ENCODE peak calls at places on chromosomes 13 and 19, in four cellular contexts. T is activated gamma-delta T cell treated with Interleukin-2 at 50 U/mL for 16 hours, U is HTR-8/SVneo, L is T-helper 2 cell. F is an unnamed sample.
A peak's percentile ranks its signal among the peaks of the same experiment; 100 is the strongest.

GRCh38 chr19:16435999-16436650 is 35.6 kb downstream of the EPS15L1 start:
- DNase-seq in T (no peak), U (no peak), L (no peak), F (no peak)

GRCh38 chr13:95352486-95352885 is 51.2 kb upstream of the ABCC4 start:
- DNase-seq in T (no peak), U (no peak), L (no peak), F (no peak)

GRCh38 chr13:49652691-49653305 is 24.5 kb downstream of the ARL11 start:
- DNase-seq in T (no peak), U (peak; percentile 62), L (no peak), F (peak; percentile 60)

GRCh38 chr19:50481351-50482149 is 4.9 kb upstream of the GARIN5A start:
- DNase-seq in T (no peak), U (no peak), L (no peak), F (no peak)

GRCh38 chr13:20519887-20520286 is 5.8 kb downstream of the CRYL1 start:
- DNase-seq in T (no peak), U (no peak), L (no peak), F (no peak)

GRCh38 chr19:49316284-49316683 is 8.7 kb downstream of the SLC6A16 start:
- DNase-seq in T (no peak), U (no peak), L (no peak), F (no peak)

GRCh38 chr13:27980280-27980998 is 8.1 kb downstream of the URAD start:
- DNase-seq in T (no peak), U (no peak), L (no peak), F (no peak)

GRCh38 chr19:54209748-54210494 is 9.3 kb downstream of the RPS9 start:
- DNase-seq in T (no peak), U (peak; percentile 93), L (peak; percentile 28), F (peak; percentile 55)

GRCh38 chr19:36686365-36687213 is 823 bp upstream of the ZNF567 start:
- DNase-seq in T (no peak), U (no peak), L (no peak), F (no peak)

GRCh38 chr19:41398603-41399002 is 985 bp downstream of the BCKDHA start:
- DNase-seq in T (no peak), U (no peak), L (no peak), F (no peak)

GRCh38 chr13:43293008-43293407 is 269.6 kb downstream of the DNAJC15 start:
- DNase-seq in T (no peak), U (no peak), L (no peak), F (no peak)

GRCh38 chr19:13010038-13010991 is 15.0 kb downstream of the NFIX start:
- DNase-seq in T (no peak), U (no peak), L (no peak), F (no peak)

GRCh38 chr13:93698016-93698613 is 471.5 kb downstream of the GPC6 start:
- DNase-seq in T (no peak), U (no peak), L (no peak), F (no peak)

GRCh38 chr13:97223711-97224461 is 1.8 kb downstream of the MBNL2 start:
- DNase-seq in T (no peak), U (peak; percentile 54), L (peak; percentile 26), F (peak; percentile 79)

GRCh38 chr13:106548064-106548696 is 12.7 kb upstream of the EFNB2 start:
- DNase-seq in T (no peak), U (no peak), L (no peak), F (no peak)

F was measured in HL-60.